ENCODE peak calls at places on chromosomes 3 and 15, in six cellular contexts. One of them, this sample, is unnamed.
A peak's percentile ranks its signal among the peaks of the same experiment; 100 is the strongest.

GRCh38 chr3:158053386-158053785 is 52.8 kb downstream of the SHOX2 start:
- DNase-seq in CD8-positive, alpha-beta T cell: no peak
- DNase-seq in GM20000: no peak
- DNase-seq in lung: no peak
- DNase-seq in adrenal gland: no peak
- DNase-seq in WTC11: no peak
- DNase-seq in this sample: no peak

GRCh38 chr3:124422805-124423204 is 307.4 kb upstream of the UMPS start:
- DNase-seq in CD8-positive, alpha-beta T cell: no peak
- DNase-seq in GM20000: no peak
- DNase-seq in adrenal gland: no peak
- DNase-seq in lung: no peak
- DNase-seq in WTC11: no peak
- DNase-seq in this sample: no peak

GRCh38 chr3:72353236-72354105 is 494.8 kb downstream of the SHQ1 start:
- DNase-seq in CD8-positive, alpha-beta T cell: no peak
- DNase-seq in adrenal gland: no peak
- DNase-seq in GM20000: no peak
- DNase-seq in WTC11: no peak
- DNase-seq in lung: no peak
- DNase-seq in this sample: no peak

GRCh38 chr15:101827257-101827656 is 15.3 kb downstream of the OR4F15 start:
- DNase-seq in GM20000: no peak
- DNase-seq in lung: no peak
- DNase-seq in adrenal gland: no peak
- DNase-seq in CD8-positive, alpha-beta T cell: no peak
- DNase-seq in WTC11: no peak
- DNase-seq in this sample: no peak

GRCh38 chr3:71129611-71130515 is 453.7 kb downstream of the FOXP1 start:
- DNase-seq in lung: no peak
- DNase-seq in WTC11: no peak
- DNase-seq in GM20000: no peak
- DNase-seq in CD8-positive, alpha-beta T cell: peak; percentile 26
- DNase-seq in adrenal gland: no peak
- DNase-seq in this sample: peak; percentile 35

GRCh38 chr3:106261396-106261795 is 392.6 kb upstream of the CBLB start:
- DNase-seq in adrenal gland: no peak
- DNase-seq in lung: no peak
- DNase-seq in GM20000: no peak
- DNase-seq in CD8-positive, alpha-beta T cell: no peak
- DNase-seq in WTC11: no peak
- DNase-seq in this sample: no peak

GRCh38 chr15:25863067-25863967 is at the start of gene ATP10A:
- DNase-seq in lung: no peak
- DNase-seq in WTC11: peak; percentile 44
- DNase-seq in CD8-positive, alpha-beta T cell: peak; percentile 44
- DNase-seq in adrenal gland: no peak
- DNase-seq in GM20000: no peak
- DNase-seq in this sample: peak; percentile 77

GRCh38 chr3:135239485-135239884 is 444.4 kb downstream of the EPHB1 start:
- DNase-seq in WTC11: no peak
- DNase-seq in GM20000: no peak
- DNase-seq in CD8-positive, alpha-beta T cell: no peak
- DNase-seq in adrenal gland: no peak
- DNase-seq in lung: no peak
- DNase-seq in this sample: no peak

GRCh38 chr15:101535170-101535902 is 45.8 kb upstream of the PCSK6 start:
- DNase-seq in WTC11: no peak
- DNase-seq in GM20000: no peak
- DNase-seq in adrenal gland: no peak
- DNase-seq in CD8-positive, alpha-beta T cell: no peak
- DNase-seq in lung: peak; percentile 24
- DNase-seq in this sample: no peak

GRCh38 chr15:38134252-38134651 is 118.4 kb upstream of the SPRED1 start:
- DNase-seq in WTC11: no peak
- DNase-seq in adrenal gland: peak; percentile 46
- DNase-seq in GM20000: no peak
- DNase-seq in lung: no peak
- DNase-seq in CD8-positive, alpha-beta T cell: no peak
- DNase-seq in this sample: no peak

GRCh38 chr3:56107157-56107556 is 361.1 kb downstream of the ERC2 start:
- DNase-seq in GM20000: no peak
- DNase-seq in lung: no peak
- DNase-seq in CD8-positive, alpha-beta T cell: no peak
- DNase-seq in adrenal gland: no peak
- DNase-seq in WTC11: no peak
- DNase-seq in this sample: no peak

GRCh38 chr3:196108075-196108743 is 26.3 kb upstream of the TFRC start:
- DNase-seq in GM20000: no peak
- DNase-seq in CD8-positive, alpha-beta T cell: no peak
- DNase-seq in adrenal gland: no peak
- DNase-seq in WTC11: peak; percentile 51
- DNase-seq in lung: no peak
- DNase-seq in this sample: peak; percentile 72

GRCh38 chr3:126961191-126961790 is 21.6 kb upstream of the PLXNA1 start:
- DNase-seq in CD8-positive, alpha-beta T cell: no peak
- DNase-seq in WTC11: no peak
- DNase-seq in lung: peak; percentile 64
- DNase-seq in GM20000: peak; percentile 48
- DNase-seq in adrenal gland: peak; percentile 84
- DNase-seq in this sample: no peak

GRCh38 chr15:92942706-92943105 is 42.6 kb downstream of the CHD2 start:
- DNase-seq in adrenal gland: no peak
- DNase-seq in GM20000: no peak
- DNase-seq in lung: no peak
- DNase-seq in WTC11: no peak
- DNase-seq in CD8-positive, alpha-beta T cell: no peak
- DNase-seq in this sample: peak; percentile 25
- TF ChIP-seq CTCF in adrenal gland: no peak
- TF ChIP-seq CTCF in GM20000: no peak
- TF ChIP-seq CTCF in lung: no peak
- TF ChIP-seq CTCF in WTC11: no peak
- TF ChIP-seq CTCF in CD8-positive, alpha-beta T cell: no peak
- TF ChIP-seq CTCF in this sample: peak; percentile 41

GRCh38 chr3:44923634-44924033 is 49.2 kb downstream of the TGM4 start:
- DNase-seq in lung: no peak
- DNase-seq in WTC11: no peak
- DNase-seq in CD8-positive, alpha-beta T cell: no peak
- DNase-seq in adrenal gland: no peak
- DNase-seq in GM20000: no peak
- DNase-seq in this sample: no peak

GRCh38 chr3:44926921-44927320 is 49.1 kb downstream of the ZDHHC3 start:
- DNase-seq in CD8-positive, alpha-beta T cell: no peak
- DNase-seq in GM20000: no peak
- DNase-seq in WTC11: no peak
- DNase-seq in lung: no peak
- DNase-seq in adrenal gland: no peak
- DNase-seq in this sample: no peak

GRCh38 chr3:44929782-44930181 is 46.2 kb downstream of the ZDHHC3 start:
- DNase-seq in adrenal gland: no peak
- DNase-seq in CD8-positive, alpha-beta T cell: no peak
- DNase-seq in WTC11: no peak
- DNase-seq in GM20000: no peak
- DNase-seq in lung: no peak
- DNase-seq in this sample: no peak

GRCh38 chr3:44924102-44925084 is 50.0 kb downstream of the TGM4 start:
- DNase-seq in WTC11: no peak
- DNase-seq in CD8-positive, alpha-beta T cell: no peak
- DNase-seq in adrenal gland: peak; percentile 43
- DNase-seq in GM20000: no peak
- DNase-seq in lung: no peak
- DNase-seq in this sample: no peak

DNA sequence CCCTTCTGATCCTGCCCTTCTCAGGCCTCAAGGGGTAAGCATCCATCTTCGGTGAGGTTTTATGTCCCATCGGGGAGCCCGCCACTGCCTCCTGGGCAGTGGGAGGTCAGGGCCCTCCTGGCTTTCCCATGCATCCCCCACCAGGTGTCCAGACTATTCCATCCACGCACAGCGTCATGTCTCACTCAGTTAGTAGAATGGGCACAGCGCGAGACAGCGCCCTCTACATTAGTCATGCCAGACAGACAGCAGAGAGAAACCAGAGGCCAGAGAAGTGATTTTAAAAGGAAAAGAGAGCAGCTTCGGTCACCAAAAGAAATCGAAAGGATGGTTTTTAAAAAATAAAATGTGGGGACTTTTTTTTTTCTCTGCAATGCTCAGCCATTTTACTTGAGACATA is 49.8 kb downstream of the ZDHHC3 start:
- DNase-seq in adrenal gland: no peak
- DNase-seq in CD8-positive, alpha-beta T cell: no peak
- DNase-seq in GM20000: no peak
- DNase-seq in lung: no peak
- DNase-seq in WTC11: no peak
- DNase-seq in this sample: peak; percentile 47
- TF ChIP-seq CTCF in adrenal gland: no peak
- TF ChIP-seq CTCF in CD8-positive, alpha-beta T cell: no peak
- TF ChIP-seq CTCF in GM20000: no peak
- TF ChIP-seq CTCF in lung: no peak
- TF ChIP-seq CTCF in WTC11: no peak
- TF ChIP-seq CTCF in this sample: peak; percentile 65

GRCh38 chr3:183987014-183987600 is 30.6 kb downstream of the ABCC5 start:
- DNase-seq in CD8-positive, alpha-beta T cell: no peak
- DNase-seq in WTC11: no peak
- DNase-seq in GM20000: no peak
- DNase-seq in adrenal gland: no peak
- DNase-seq in lung: no peak
- DNase-seq in this sample: no peak

GRCh38 chr3:183980408-183980807 is 37.3 kb downstream of the ABCC5 start:
- DNase-seq in GM20000: no peak
- DNase-seq in CD8-positive, alpha-beta T cell: no peak
- DNase-seq in WTC11: no peak
- DNase-seq in adrenal gland: no peak
- DNase-seq in lung: no peak
- DNase-seq in this sample: no peak

GRCh38 chr3:183984749-183985729 is 32.6 kb downstream of the ABCC5 start:
- DNase-seq in WTC11: no peak
- DNase-seq in GM20000: no peak
- DNase-seq in CD8-positive, alpha-beta T cell: no peak
- DNase-seq in lung: no peak
- DNase-seq in adrenal gland: no peak
- DNase-seq in this sample: peak; percentile 52

GRCh38 chr3:183984337-183984736 is 33.3 kb downstream of the ABCC5 start:
- DNase-seq in CD8-positive, alpha-beta T cell: no peak
- DNase-seq in adrenal gland: no peak
- DNase-seq in GM20000: no peak
- DNase-seq in WTC11: no peak
- DNase-seq in lung: no peak
- DNase-seq in this sample: no peak

DNA sequence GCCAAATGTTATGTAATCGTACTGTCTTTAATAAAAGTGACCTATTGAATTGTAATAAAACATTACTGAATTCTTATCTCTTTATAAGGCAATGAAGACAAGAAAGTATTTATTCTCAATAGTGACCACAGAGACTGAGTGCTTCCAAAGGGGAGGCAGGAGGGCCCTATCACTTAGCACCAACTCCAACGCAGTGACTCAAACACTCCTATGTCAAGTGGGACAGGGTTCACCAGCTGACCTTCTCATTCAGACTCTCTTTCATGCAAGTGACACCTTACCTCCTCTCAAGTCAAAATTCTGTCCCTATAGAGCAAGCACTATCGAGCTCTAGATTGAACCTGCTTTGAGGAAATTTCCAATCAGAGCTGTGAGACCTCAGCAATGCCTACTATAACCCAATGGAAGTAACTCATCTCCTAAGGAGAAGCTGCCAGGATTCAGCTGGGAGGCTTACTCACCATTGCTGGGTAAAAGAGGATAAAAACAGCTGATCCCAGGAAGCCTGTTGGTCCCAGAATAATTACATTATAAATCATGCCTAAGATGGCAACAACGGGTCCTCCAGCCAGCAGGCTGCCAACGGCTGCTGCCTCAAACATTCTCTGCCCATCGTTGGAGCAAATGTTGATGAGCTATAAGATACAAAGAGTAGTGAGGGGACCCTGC is 35.6 kb downstream of the ABCC5 start:
- DNase-seq in CD8-positive, alpha-beta T cell: no peak
- DNase-seq in adrenal gland: no peak
- DNase-seq in WTC11: no peak
- DNase-seq in GM20000: no peak
- DNase-seq in lung: no peak
- DNase-seq in this sample: no peak
- TF ChIP-seq CTCF in CD8-positive, alpha-beta T cell: no peak
- TF ChIP-seq CTCF in adrenal gland: no peak
- TF ChIP-seq CTCF in WTC11: no peak
- TF ChIP-seq CTCF in GM20000: no peak
- TF ChIP-seq CTCF in lung: no peak
- TF ChIP-seq CTCF in this sample: no peak

DNA sequence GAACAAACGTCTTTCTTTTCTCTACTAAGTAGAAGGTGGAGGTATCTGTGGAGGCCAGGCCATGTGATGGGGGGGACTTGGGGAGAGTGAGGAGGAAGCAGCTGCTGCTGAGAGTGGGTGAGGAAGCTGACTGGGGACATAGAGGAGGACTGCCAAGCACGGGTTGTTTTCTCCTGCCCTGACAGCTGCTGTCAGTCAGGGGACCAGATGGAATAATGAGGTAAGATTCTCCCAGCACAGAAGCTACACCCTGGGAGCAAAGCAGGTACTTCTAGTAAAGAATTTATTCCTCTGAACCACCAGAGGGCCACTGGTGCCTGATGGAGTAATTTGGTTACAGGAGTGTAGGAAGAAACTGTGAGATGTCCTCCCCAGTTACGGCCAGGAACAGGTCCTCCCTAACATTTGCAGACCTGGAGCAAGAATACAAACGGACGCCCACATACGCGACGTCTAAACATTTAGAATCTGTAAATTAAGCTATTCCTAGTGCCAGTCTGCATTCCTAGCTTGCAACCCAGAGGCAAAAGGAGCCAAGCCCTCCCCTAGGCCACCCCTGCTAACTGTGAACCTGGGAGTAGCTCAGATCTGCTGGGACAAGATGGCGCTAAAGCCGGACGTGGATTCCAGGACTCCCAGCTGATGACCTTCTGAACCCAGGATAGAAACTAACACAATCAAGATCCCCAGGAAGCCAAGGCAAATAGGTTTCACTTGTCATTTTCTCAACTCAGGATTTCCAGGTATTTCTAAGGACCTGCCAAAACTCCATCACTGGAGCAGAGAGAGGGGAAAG is 14.8 kb downstream of the CRYGS start:
- DNase-seq in adrenal gland: no peak
- DNase-seq in lung: no peak
- DNase-seq in GM20000: no peak
- DNase-seq in CD8-positive, alpha-beta T cell: no peak
- DNase-seq in WTC11: no peak
- DNase-seq in this sample: peak; percentile 19
- TF ChIP-seq CTCF in adrenal gland: no peak
- TF ChIP-seq CTCF in lung: no peak
- TF ChIP-seq CTCF in GM20000: no peak
- TF ChIP-seq CTCF in CD8-positive, alpha-beta T cell: no peak
- TF ChIP-seq CTCF in WTC11: no peak
- TF ChIP-seq CTCF in this sample: peak; percentile 14

This sample was measured in GM23338.